ENCODE peak calls at places on chromosome 10, in four cellular contexts. R, M, L and X are unnamed samples.

GRCh38 chr10:73906524-73907447 is 4.1 kb upstream of the PLAU start:
- DNase-seq in R (peak; percentile 99), L (no peak), M (peak; percentile 91), X (peak; percentile 98)

GRCh38 chr10:112376578-112376855 is 2.6 kb downstream of the ACSL5 start:
- DNase-seq in M (no peak), L (no peak), R (no peak), X (no peak)

GRCh38 chr10:121577568-121577967 is 20.7 kb downstream of the FGFR2 start:
- DNase-seq in L (no peak), R (no peak), M (no peak), X (no peak)

GRCh38 chr10:107091126-107091525 is 73.4 kb downstream of the SORCS1 start:
- DNase-seq in L (no peak), M (no peak), R (no peak), X (no peak)

GRCh38 chr10:119344381-119344780 is 137.0 kb downstream of the GRK5 start:
- DNase-seq in M (no peak), L (no peak), R (no peak), X (no peak)

GRCh38 chr10:25384618-25385017 is 209.8 kb downstream of the GPR158 start:
- DNase-seq in R (no peak), L (no peak), M (no peak), X (no peak)

GRCh38 chr10:108911814-108912541 is 1011.3 kb downstream of the XPNPEP1 start:
- DNase-seq in M (peak; percentile 63), L (peak; percentile 72), R (peak; percentile 37), X (peak; percentile 63)

GRCh38 chr10:80172896-80173295 is 32.4 kb downstream of the ANXA11 start:
- DNase-seq in M (no peak), R (no peak), L (no peak), X (no peak)

GRCh38 chr10:335151-335800 is 200.0 kb downstream of the ZMYND11 start:
- DNase-seq in L (no peak), M (no peak), R (no peak), X (no peak)

GRCh38 chr10:112226439-112227248 is 43.1 kb upstream of the GPAM start:
- DNase-seq in R (no peak), L (no peak), M (no peak), X (no peak)

GRCh38 chr10:114955984-114956383 is 18.0 kb downstream of the TRUB1 start:
- DNase-seq in R (no peak), L (no peak), M (no peak), X (no peak)

GRCh38 chr10:46541017-46541661 is 15.3 kb downstream of the GPRIN2 start:
- DNase-seq in R (no peak), L (peak; percentile 84), M (peak; percentile 67), X (no peak)

GRCh38 chr10:104349623-104350142 is 4.0 kb upstream of the CFAP58 start:
- DNase-seq in M (no peak), L (no peak), R (peak; percentile 79), X (peak; percentile 78)

GRCh38 chr10:44831581-44831980 is 79.6 kb upstream of the TMEM72 start:
- DNase-seq in R (no peak), L (no peak), M (no peak), X (no peak)

GRCh38 chr10:113463777-113464176 is 89.1 kb upstream of the HABP2 start:
- DNase-seq in R (no peak), M (no peak), L (peak; percentile 42), X (no peak)

GRCh38 chr10:69632516-69633199 is 2.6 kb downstream of the FAM241B start:
- DNase-seq in M (peak; percentile 52), R (no peak), L (no peak), X (no peak)

GRCh38 chr10:85032981-85033380 is 704.6 kb downstream of the CCSER2 start:
- DNase-seq in R (no peak), M (no peak), L (no peak), X (no peak)

GRCh38 chr10:24349379-24350110 is 140.6 kb downstream of the KIAA1217 start:
- DNase-seq in M (no peak), L (no peak), R (peak; percentile 42), X (peak; percentile 76)

GRCh38 chr10:106619353-106619752 is 545.2 kb downstream of the SORCS1 start:
- DNase-seq in M (no peak), L (no peak), R (peak; percentile 3), X (no peak)

GRCh38 chr10:30637881-30638467 is 8.4 kb upstream of the LYZL2 start:
- DNase-seq in L (no peak), M (no peak), R (peak; percentile 79), X (peak; percentile 86)

GRCh38 chr10:96334888-96335526 is 23.8 kb downstream of the OPALIN start:
- DNase-seq in L (peak; percentile 47), M (no peak), R (peak; percentile 58), X (peak; percentile 56)

GRCh38 chr10:76453997-76454396 is 1022.6 kb downstream of the LRMDA start:
- DNase-seq in R (no peak), L (no peak), M (no peak), X (no peak)

GRCh38 chr10:5281355-5281754 is 83.4 kb upstream of the UCN3 start:
- DNase-seq in L (no peak), R (no peak), M (no peak), X (no peak)

GRCh38 chr10:92832121-92832520 is 16.2 kb upstream of the EXOC6 start:
- DNase-seq in L (no peak), R (no peak), M (no peak), X (no peak)

GRCh38 chr10:117678106-117678505 is 135.6 kb downstream of the EMX2 start:
- DNase-seq in R (no peak), L (no peak), M (no peak), X (no peak)

GRCh38 chr10:13810536-13810935 is 223.8 kb downstream of the PRPF18 start:
- DNase-seq in L (no peak), M (no peak), R (no peak), X (no peak)

GRCh38 chr10:3482200-3482993 is 302.6 kb downstream of the KLF6 start:
- DNase-seq in M (peak; percentile 83), R (peak; percentile 91), L (no peak), X (peak; percentile 89)
- H3K4me3 ChIP-seq in M (peak overlapping the region; percentile 1), R (no peak overlapping the region), L (peak overlapping the region; percentile 4), X (peak overlapping the region; percentile 42)

GRCh38 chr10:32927750-32928149 is 30.3 kb downstream of the ITGB1 start:
- DNase-seq in R (no peak), L (no peak), M (no peak), X (no peak)
- TF ChIP-seq CTCF in R (no peak), L (no peak), M (no peak), X (no peak)

DNA sequence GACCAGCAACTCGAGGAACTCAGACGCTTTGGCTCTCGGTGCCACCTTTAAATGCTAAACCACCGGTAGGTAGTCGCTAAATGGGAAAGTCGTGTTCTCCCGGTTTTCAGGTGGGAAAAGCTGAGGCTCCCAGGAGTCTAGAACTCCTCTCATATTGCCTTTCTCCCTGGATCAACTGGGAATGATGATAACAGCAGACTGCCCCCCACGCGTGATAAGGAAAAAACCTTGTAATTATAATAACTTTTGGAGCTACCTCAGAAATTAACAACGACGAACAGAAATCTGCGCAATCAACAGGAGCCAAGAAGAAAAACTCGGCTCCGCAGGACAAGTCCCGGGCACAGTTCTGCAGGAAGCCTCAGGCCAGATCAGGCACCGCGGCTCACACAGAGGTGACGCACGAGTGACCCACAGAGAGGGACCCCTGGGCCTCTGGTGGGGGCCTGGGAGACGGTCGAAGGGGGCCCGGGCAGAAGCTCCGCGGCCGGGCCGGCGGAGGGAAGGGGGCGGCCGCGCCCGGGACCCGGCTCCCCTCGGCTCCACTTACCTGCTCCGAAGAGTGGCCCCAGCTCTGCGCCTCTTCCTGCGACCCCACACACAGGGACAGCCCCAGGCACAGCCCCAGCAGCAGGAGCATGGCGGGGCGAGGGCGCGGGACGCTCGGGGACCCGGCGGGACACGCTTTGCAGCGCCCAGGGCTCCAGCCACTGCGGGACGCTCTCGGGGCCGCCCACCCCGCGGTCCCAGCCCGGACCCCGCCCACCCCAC is at the start of gene ITIH5:
- DNase-seq in L (peak; percentile 72), R (no peak), M (peak; percentile 70), X (no peak)
- H3K4me3 ChIP-seq in L (peak within 1 kb of the TSS; percentile 46), R (no peak within 1 kb of the TSS), M (peak within 1 kb of the TSS; percentile 79), X (no peak within 1 kb of the TSS)

DNA sequence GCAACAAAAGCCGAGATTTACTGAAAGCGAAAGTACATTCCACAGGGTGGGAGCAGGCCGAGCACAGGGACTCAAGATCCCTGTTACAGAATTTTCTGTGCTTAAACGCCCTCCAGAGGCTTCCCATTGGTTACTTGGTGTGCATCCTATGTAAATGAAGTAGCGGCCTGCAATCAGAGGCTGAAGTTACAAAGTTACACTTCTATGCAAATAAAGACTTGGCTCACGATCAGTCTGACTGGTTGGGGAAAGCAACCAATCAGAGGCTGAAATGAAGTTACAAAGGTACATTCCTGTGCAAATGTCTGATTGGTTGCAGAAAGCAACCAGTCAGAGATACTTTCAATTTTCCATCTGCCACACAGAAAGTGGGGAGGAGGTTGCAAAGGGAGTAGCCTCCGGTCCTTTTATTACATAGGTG is 4.1 kb downstream of the ACBD7 start:
- DNase-seq in M (no peak), R (peak; percentile 98), L (no peak), X (peak; percentile 98)
- TF ChIP-seq CTCF in M (peak; percentile 12), R (no peak), L (no peak), X (no peak)